ENCODE peak calls at places on chromosomes 6 and 20, in seven cellular contexts. P is activated CD8-positive, alpha-beta T cell treated with anti-CD3 and anti-CD28 coated beads, Interleukin-2, amount 10 ng/mL, durations not matched to agents 7 days and 5 days; R is fibroblast of mammary gland; K is PC-3; J is LoVo; N is GM20000; B is ovary. E is an unnamed sample.

GRCh38 chr6:42845327-42845694 is 34.1 kb upstream of the RPL7L1 start:
- DNase-seq in K (no peak), P (no peak), J (no peak), R (no peak), B (no peak), N (no peak), E (no peak)

GRCh38 chr6:136326038-136326561 is 36.5 kb upstream of the BCLAF1 start:
- DNase-seq in P (no peak), J (no peak), N (no peak), K (no peak), B (no peak), R (peak), E (peak)

GRCh38 chr6:107116328-107116892 is 1.1 kb upstream of the BEND3 start:
- DNase-seq in B (no peak), P (peak), J (peak), N (peak), R (no peak), K (peak), E (no peak)

GRCh38 chr6:68559716-68560115 is 75.4 kb upstream of the ADGRB3 start:
- DNase-seq in B (no peak), R (no peak), K (peak), J (no peak), P (no peak), N (no peak), E (no peak)

GRCh38 chr6:117449549-117450439 is 24.1 kb upstream of the ROS1 start:
- DNase-seq in P (peak), J (peak), N (peak), B (peak), K (peak), R (peak), E (peak)

GRCh38 chr6:119036076-119036475 is 42.4 kb downstream of the FAM184A start:
- DNase-seq in J (no peak), B (no peak), R (no peak), P (no peak), K (no peak), N (no peak), E (no peak)

GRCh38 chr20:62523473-62524203 is 47.8 kb upstream of the GATA5 start:
- DNase-seq in N (peak), J (peak), B (no peak), K (peak), P (peak), R (no peak), E (no peak)

GRCh38 chr20:19628570-19629134 is 129.4 kb upstream of the RIN2 start:
- DNase-seq in B (no peak), P (peak), K (peak), R (peak), J (peak), N (peak), E (peak)

GRCh38 chr6:114430534-114431124 is 87.8 kb upstream of the HS3ST5 start:
- DNase-seq in N (no peak), R (no peak), B (no peak), K (no peak), J (no peak), P (no peak), E (no peak)

GRCh38 chr6:114024746-114025145 is 53.8 kb upstream of the HDAC2 start:
- DNase-seq in N (no peak), K (no peak), B (no peak), J (no peak), P (no peak), R (peak), E (peak)

GRCh38 chr6:116444092-116444491 is 17.1 kb upstream of the CALHM6 start:
- DNase-seq in K (peak), R (peak), P (no peak), B (no peak), J (peak), N (peak), E (peak)

GRCh38 chr6:56329296-56330050 is 82.1 kb upstream of the COL21A1 start:
- DNase-seq in J (no peak), R (peak), N (no peak), K (no peak), B (no peak), P (no peak), E (no peak)

GRCh38 chr6:140779341-140779740 is 1353.4 kb upstream of the GJE1 start:
- DNase-seq in R (peak), P (no peak), J (no peak), K (peak), N (no peak), B (no peak), E (peak)

GRCh38 chr6:25186919-25187318 is 92.3 kb upstream of the CARMIL1 start:
- DNase-seq in R (no peak), K (no peak), J (no peak), P (no peak), N (no peak), B (no peak), E (no peak)

GRCh38 chr20:23096073-23096472 is 9.9 kb upstream of the CD93 start:
- DNase-seq in R (no peak), N (no peak), J (no peak), B (no peak), K (no peak), P (no peak), E (no peak)

GRCh38 chr6:21103626-21104224 is 489.8 kb upstream of the SOX4 start:
- DNase-seq in K (peak), P (no peak), N (no peak), J (no peak), R (no peak), B (no peak), E (no peak)

GRCh38 chr6:19024737-19025136 is 637.6 kb downstream of the RNF144B start:
- DNase-seq in P (no peak), J (peak), K (peak), B (no peak), N (no peak), R (peak), E (peak)

GRCh38 chr6:137241481-137242011 is 22.4 kb upstream of the IFNGR1 start:
- DNase-seq in J (peak), P (no peak), R (peak), B (no peak), N (no peak), K (peak), E (peak)

GRCh38 chr6:34638834-34639736 is 57.5 kb downstream of the ILRUN start:
- DNase-seq in P (no peak), N (peak), K (no peak), J (no peak), R (peak), B (no peak), E (no peak)

E was measured in fibroblast of gingiva.